ENCODE peak calls at places on chromosomes 6 and 20, in five cellular contexts. H is IMR-90, S is H1, D is HCT116, A is K562. G is an unnamed sample.

GRCh38 chr6:22627644-22628043 is 58.3 kb downstream of the HDGFL1 start:
- DNase-seq in H (no peak), S (no peak), D (no peak), A (no peak), G (peak; percentile 12)

GRCh38 chr6:19697744-19698290 is 139.4 kb upstream of the ID4 start:
- DNase-seq in H (peak; percentile 81), S (no peak), D (no peak), A (no peak), G (no peak)

GRCh38 chr6:24936641-24937317 is 1.0 kb upstream of the RIPOR2 start:
- DNase-seq in H (peak; percentile 58), S (no peak), D (no peak), A (no peak), G (peak; percentile 96)

GRCh38 chr6:24930386-24930785 is 5.4 kb downstream of the RIPOR2 start:
- DNase-seq in H (peak; percentile 85), S (no peak), D (no peak), A (no peak), G (no peak)

GRCh38 chr20:34891166-34892062 is 15.0 kb downstream of the ACSS2 start:
- DNase-seq in H (peak; percentile 88), S (no peak), D (peak; percentile 64), A (no peak), G (no peak)

GRCh38 chr6:159267165-159267564 is 98.0 kb downstream of the FNDC1 start:
- DNase-seq in H (no peak), S (peak; percentile 57), D (no peak), A (peak; percentile 45), G (no peak)

GRCh38 chr20:46202758-46203509 is 84.8 kb downstream of the CD40 start:
- DNase-seq in H (no peak), S (no peak), D (no peak), A (no peak), G (no peak)

GRCh38 chr6:52285174-52286068 is 879 bp upstream of the MCM3 start:
- DNase-seq in H (peak; percentile 17), S (no peak), D (no peak), A (peak; percentile 59), G (no peak)

GRCh38 chr6:11766589-11767450 is 11.8 kb downstream of the ADTRP start:
- DNase-seq in H (peak; percentile 98), S (no peak), D (peak; percentile 78), A (no peak), G (no peak)

GRCh38 chr6:170134077-170135040 is 156.5 kb downstream of the DLL1 start:
- DNase-seq in H (no peak), S (peak; percentile 33), D (no peak), A (no peak), G (no peak)

GRCh38 chr6:41687501-41688175 is 47.8 kb downstream of the TFEB start:
- DNase-seq in H (no peak), S (peak; percentile 73), D (no peak), A (no peak), G (no peak)

GRCh38 chr20:35699914-35700624 is 864 bp downstream of the ROMO1 start:
- DNase-seq in H (peak; percentile 29), S (no peak), D (no peak), A (no peak), G (no peak)

GRCh38 chr6:170444056-170444505 is 109.0 kb downstream of the PSMB1 start:
- DNase-seq in H (no peak), S (no peak), D (no peak), A (no peak), G (no peak)

GRCh38 chr20:8414611-8415274 is 282.7 kb downstream of the PLCB1 start:
- DNase-seq in H (peak; percentile 78), S (no peak), D (peak; percentile 6), A (no peak), G (peak; percentile 61)

GRCh38 chr6:123434186-123434585 is 202.6 kb downstream of the TRDN start:
- DNase-seq in H (no peak), S (no peak), D (no peak), A (no peak), G (no peak)

GRCh38 chr6:158086054-158086705 is 81.9 kb downstream of the SERAC1 start:
- DNase-seq in H (peak; percentile 64), S (peak; percentile 39), D (no peak), A (no peak), G (no peak)

GRCh38 chr20:64121586-64121985 is 14.2 kb upstream of the NPBWR2 start:
- DNase-seq in H (no peak), S (no peak), D (no peak), A (no peak), G (no peak)

GRCh38 chr6:106745824-106746610 is 116.6 kb downstream of the QRSL1 start:
- DNase-seq in H (peak; percentile 6), S (no peak), D (no peak), A (no peak), G (no peak)

GRCh38 chr6:82681119-82681714 is 317.6 kb downstream of the TPBG start:
- DNase-seq in H (no peak), S (no peak), D (no peak), A (no peak), G (no peak)

GRCh38 chr20:4064118-4064962 is 49.0 kb upstream of the RNF24 start:
- DNase-seq in H (peak; percentile 93), S (peak; percentile 80), D (peak; percentile 10), A (peak; percentile 76), G (no peak)

GRCh38 chr20:33858666-33859065 is 47.5 kb downstream of the CHMP4B start:
- DNase-seq in H (no peak), S (no peak), D (no peak), A (no peak), G (no peak)

GRCh38 chr20:42549496-42549895 is 640.2 kb downstream of the PTPRT start:
- DNase-seq in H (no peak), S (no peak), D (no peak), A (no peak), G (no peak)

GRCh38 chr20:64149809-64150560 is 14.3 kb upstream of the MYT1 start:
- DNase-seq in H (no peak), S (peak; percentile 27), D (no peak), A (no peak), G (no peak)

GRCh38 chr6:52759085-52759484 is 4.2 kb downstream of the GSTA2 start:
- DNase-seq in H (no peak), S (no peak), D (no peak), A (no peak), G (no peak)

GRCh38 chr6:109457596-109457996 is 2.0 kb upstream of the MICAL1 start:
- DNase-seq in H (no peak), S (no peak), D (no peak), A (no peak), G (no peak)

GRCh38 chr6:109460161-109460830 is 4.7 kb upstream of the MICAL1 start:
- DNase-seq in H (no peak), S (no peak), D (no peak), A (no peak), G (no peak)

GRCh38 chr6:109456283-109456583 is 661 bp upstream of the MICAL1 start:
- DNase-seq in H (no peak), S (no peak), D (no peak), A (no peak), G (no peak)

GRCh38 chr6:109456710-109457595 is 1.4 kb upstream of the MICAL1 start:
- DNase-seq in H (peak; percentile 31), S (no peak), D (no peak), A (no peak), G (no peak)

GRCh38 chr6:109458774-109459531 is 3.4 kb upstream of the MICAL1 start:
- DNase-seq in H (no peak), S (no peak), D (no peak), A (no peak), G (peak; percentile 56)
- TF ChIP-seq CEBPB in H (no peak), S (no peak), D (no peak), A (no peak), G (no peak)

GRCh38 chr20:58740356-58741308 is 48.0 kb downstream of the NPEPL1 start:
- DNase-seq in H (no peak), S (peak; percentile 27), D (no peak), A (no peak), G (no peak)

GRCh38 chr20:58741384-58741783 is 48.8 kb downstream of the NPEPL1 start:
- DNase-seq in H (no peak), S (no peak), D (no peak), A (no peak), G (no peak)

GRCh38 chr20:58743076-58743566 is 50.5 kb downstream of the NPEPL1 start:
- DNase-seq in H (no peak), S (no peak), D (no peak), A (no peak), G (no peak)

DNA sequence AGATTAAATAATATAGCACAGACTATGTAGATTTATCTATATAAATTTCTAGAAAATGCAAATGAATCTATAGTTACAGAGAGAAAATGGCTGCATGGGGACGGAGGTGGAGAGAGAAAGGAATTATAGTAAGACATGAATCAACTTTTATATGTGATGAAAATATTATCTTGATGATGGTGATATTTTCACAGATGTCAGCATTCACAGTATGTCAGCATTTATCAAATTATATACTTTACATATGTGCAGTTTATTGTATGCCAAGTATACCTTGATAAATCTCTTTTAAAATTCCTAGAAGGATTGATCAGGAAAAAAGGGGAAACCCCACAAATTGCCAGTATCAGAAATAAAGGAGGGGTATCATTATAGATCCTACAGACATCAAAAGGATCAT is 44.6 kb downstream of the NPEPL1 start:
- DNase-seq in H (no peak), S (no peak), D (no peak), A (no peak), G (no peak)
- TF ChIP-seq CEBPB in H (no peak), S (no peak), D (no peak), A (no peak), G (no peak)

DNA sequence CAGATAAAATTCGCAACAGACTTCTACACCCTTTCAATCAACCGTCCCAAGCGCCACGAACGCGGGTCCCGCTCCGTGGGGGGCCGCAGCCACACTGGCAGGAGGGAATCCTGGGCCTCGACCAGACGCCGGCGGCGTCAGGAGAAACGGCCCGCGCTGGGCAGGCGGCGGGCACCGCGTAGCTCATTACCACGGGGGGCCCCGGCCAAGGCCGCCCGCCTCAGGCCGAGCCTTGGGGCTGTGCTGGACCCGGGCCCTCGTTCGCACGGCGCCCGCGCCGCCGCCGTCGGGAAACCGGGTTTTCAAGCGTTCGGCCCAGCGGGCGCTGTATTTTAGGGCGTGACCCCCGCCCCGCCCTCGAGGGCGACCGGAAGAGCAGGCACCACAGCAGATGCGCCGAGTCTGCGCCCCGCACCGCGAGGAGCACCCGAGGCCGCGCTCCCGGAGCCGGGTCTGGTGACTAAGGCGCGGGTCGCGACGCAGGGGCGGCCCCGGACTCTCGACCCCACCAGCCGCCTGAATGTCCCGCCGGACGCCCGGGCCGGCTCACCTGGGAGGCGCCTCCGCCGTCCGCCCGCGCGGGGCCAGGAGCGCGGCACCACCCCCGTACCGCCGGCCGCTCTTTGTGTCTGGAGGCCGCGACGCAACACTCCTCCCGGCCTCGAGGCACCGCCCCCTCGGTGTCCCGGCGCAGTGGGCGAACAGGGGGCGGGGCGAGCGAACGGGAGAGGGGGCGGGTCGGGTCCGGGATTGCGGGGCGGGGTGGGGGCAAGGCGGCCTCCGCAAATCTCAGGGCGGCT is at the start of gene NINL:
- DNase-seq in H (peak; percentile 48), S (peak; percentile 89), D (no peak), A (peak; percentile 16), G (no peak)
- TF ChIP-seq CEBPB in H (no peak), S (no peak), D (no peak), A (no peak), G (no peak)

GRCh38 chr6:150072201-150072600 is 3.3 kb upstream of the ULBP3 start:
- DNase-seq in H (peak; percentile 16), S (no peak), D (peak; percentile 90), A (peak; percentile 84), G (no peak)
- TF ChIP-seq CEBPB in H (no peak), S (no peak), D (no peak), A (no peak), G (no peak)

G was measured in GM12878.